ENCODE peak calls at places on chromosomes 2 and 18, in six cellular contexts. One of them, this sample, is unnamed.

GRCh38 chr2:207472343-207473202 is 57.2 kb upstream of the CREB1 start:
- DNase-seq in GM12878: no peak
- DNase-seq in WTC11: no peak
- DNase-seq in HepG2: no peak
- DNase-seq in HCT116: no peak
- DNase-seq in H1: no peak
- DNase-seq in this sample: no peak

GRCh38 chr2:155161314-155161713 is 462.8 kb downstream of the KCNJ3 start:
- DNase-seq in GM12878: no peak
- DNase-seq in WTC11: no peak
- DNase-seq in HepG2: no peak
- DNase-seq in HCT116: no peak
- DNase-seq in H1: no peak
- DNase-seq in this sample: no peak

GRCh38 chr2:137945229-137945628 is 19.0 kb upstream of the HNMT start:
- DNase-seq in GM12878: no peak
- DNase-seq in WTC11: no peak
- DNase-seq in HepG2: no peak
- DNase-seq in HCT116: no peak
- DNase-seq in H1: no peak
- DNase-seq in this sample: no peak

GRCh38 chr2:10559101-10559500 is 111.0 kb upstream of the ODC1 start:
- DNase-seq in GM12878: no peak
- DNase-seq in WTC11: no peak
- DNase-seq in HepG2: no peak
- DNase-seq in HCT116: no peak
- DNase-seq in H1: no peak
- DNase-seq in this sample: no peak

GRCh38 chr2:138356178-138356577 is 145.4 kb upstream of the SPOPL start:
- DNase-seq in GM12878: no peak
- DNase-seq in WTC11: no peak
- DNase-seq in HepG2: peak; percentile 70
- DNase-seq in HCT116: no peak
- DNase-seq in H1: no peak
- DNase-seq in this sample: no peak

GRCh38 chr18:39846277-39846676 is 2108.8 kb upstream of the PIK3C3 start:
- DNase-seq in GM12878: no peak
- DNase-seq in WTC11: no peak
- DNase-seq in HepG2: no peak
- DNase-seq in HCT116: no peak
- DNase-seq in H1: no peak
- DNase-seq in this sample: no peak

GRCh38 chr18:50944245-50944917 is 23.5 kb upstream of the ELAC1 start:
- DNase-seq in GM12878: no peak
- DNase-seq in WTC11: no peak
- DNase-seq in HepG2: no peak
- DNase-seq in HCT116: no peak
- DNase-seq in H1: no peak
- DNase-seq in this sample: no peak

GRCh38 chr2:20147351-20147750 is 77.6 kb downstream of the SDC1 start:
- DNase-seq in GM12878: no peak
- DNase-seq in WTC11: no peak
- DNase-seq in HepG2: no peak
- DNase-seq in HCT116: no peak
- DNase-seq in H1: no peak
- DNase-seq in this sample: no peak

GRCh38 chr2:200396726-200397348 is 90.3 kb downstream of the SPATS2L start:
- DNase-seq in GM12878: no peak
- DNase-seq in WTC11: no peak
- DNase-seq in HepG2: no peak
- DNase-seq in HCT116: no peak
- DNase-seq in H1: no peak
- DNase-seq in this sample: no peak

GRCh38 chr2:197311521-197312033 is 997 bp upstream of the ANKRD44 start:
- DNase-seq in GM12878: no peak
- DNase-seq in WTC11: no peak
- DNase-seq in HepG2: peak; percentile 15
- DNase-seq in HCT116: no peak
- DNase-seq in H1: no peak
- DNase-seq in this sample: no peak

GRCh38 chr2:12733846-12734245 is 17.1 kb downstream of the TRIB2 start:
- DNase-seq in GM12878: no peak
- DNase-seq in WTC11: no peak
- DNase-seq in HepG2: no peak
- DNase-seq in HCT116: no peak
- DNase-seq in H1: no peak
- DNase-seq in this sample: no peak

GRCh38 chr18:73923866-73924265 is 223.8 kb downstream of the FBXO15 start:
- DNase-seq in GM12878: no peak
- DNase-seq in WTC11: no peak
- DNase-seq in HepG2: no peak
- DNase-seq in HCT116: no peak
- DNase-seq in H1: no peak
- DNase-seq in this sample: no peak

GRCh38 chr2:136718273-136718672 is 47.1 kb upstream of the THSD7B start:
- DNase-seq in GM12878: no peak
- DNase-seq in WTC11: no peak
- DNase-seq in HepG2: no peak
- DNase-seq in HCT116: no peak
- DNase-seq in H1: no peak
- DNase-seq in this sample: no peak

GRCh38 chr18:57660961-57661360 is 39.3 kb upstream of the NARS1 start:
- DNase-seq in GM12878: no peak
- DNase-seq in WTC11: no peak
- DNase-seq in HepG2: no peak
- DNase-seq in HCT116: no peak
- DNase-seq in H1: no peak
- DNase-seq in this sample: peak; percentile 21

GRCh38 chr2:15788458-15789229 is 151.7 kb upstream of the MYCN start:
- DNase-seq in GM12878: no peak
- DNase-seq in WTC11: no peak
- DNase-seq in HepG2: no peak
- DNase-seq in HCT116: no peak
- DNase-seq in H1: no peak
- DNase-seq in this sample: no peak

GRCh38 chr18:40133253-40133652 is 1821.8 kb upstream of the PIK3C3 start:
- DNase-seq in GM12878: no peak
- DNase-seq in WTC11: no peak
- DNase-seq in HepG2: no peak
- DNase-seq in HCT116: no peak
- DNase-seq in H1: no peak
- DNase-seq in this sample: no peak

GRCh38 chr18:58768293-58768974 is 96.2 kb upstream of the ZNF532 start:
- DNase-seq in GM12878: no peak
- DNase-seq in WTC11: peak; percentile 90
- DNase-seq in HepG2: peak; percentile 35
- DNase-seq in HCT116: peak; percentile 23
- DNase-seq in H1: peak; percentile 47
- DNase-seq in this sample: peak; percentile 49

GRCh38 chr18:23380817-23381216 is 72.3 kb upstream of the RIOK3 start:
- DNase-seq in GM12878: no peak
- DNase-seq in WTC11: no peak
- DNase-seq in HepG2: no peak
- DNase-seq in HCT116: no peak
- DNase-seq in H1: no peak
- DNase-seq in this sample: peak; percentile 49

GRCh38 chr2:239594772-239595608 is 194.2 kb upstream of the HDAC4 start:
- DNase-seq in GM12878: no peak
- DNase-seq in WTC11: peak; percentile 3
- DNase-seq in HepG2: no peak
- DNase-seq in HCT116: no peak
- DNase-seq in H1: no peak
- DNase-seq in this sample: no peak

GRCh38 chr2:210399440-210400041 is 77.0 kb downstream of the LANCL1 start:
- DNase-seq in GM12878: no peak
- DNase-seq in WTC11: no peak
- DNase-seq in HepG2: peak; percentile 19
- DNase-seq in HCT116: peak; percentile 4
- DNase-seq in H1: no peak
- DNase-seq in this sample: no peak
- TF ChIP-seq ATF3 in GM12878: no peak
- TF ChIP-seq ATF3 in WTC11: no peak
- TF ChIP-seq ATF3 in HepG2: no peak
- TF ChIP-seq ATF3 in HCT116: no peak
- TF ChIP-seq ATF3 in H1: no peak
- TF ChIP-seq ATF3 in this sample: no peak

GRCh38 chr2:112690853-112691390 is 29.9 kb upstream of the NT5DC4 start:
- DNase-seq in GM12878: no peak
- DNase-seq in WTC11: peak; percentile 60
- DNase-seq in HepG2: peak; percentile 66
- DNase-seq in HCT116: peak; percentile 56
- DNase-seq in H1: peak; percentile 7
- DNase-seq in this sample: peak; percentile 77

GRCh38 chr2:112693596-112693995 is 27.2 kb upstream of the NT5DC4 start:
- DNase-seq in GM12878: no peak
- DNase-seq in WTC11: no peak
- DNase-seq in HepG2: no peak
- DNase-seq in HCT116: no peak
- DNase-seq in H1: no peak
- DNase-seq in this sample: no peak

GRCh38 chr2:112691761-112692370 is 29.0 kb upstream of the NT5DC4 start:
- DNase-seq in GM12878: no peak
- DNase-seq in WTC11: no peak
- DNase-seq in HepG2: no peak
- DNase-seq in HCT116: no peak
- DNase-seq in H1: no peak
- DNase-seq in this sample: no peak

GRCh38 chr2:112692914-112693313 is 27.9 kb upstream of the NT5DC4 start:
- DNase-seq in GM12878: no peak
- DNase-seq in WTC11: no peak
- DNase-seq in HepG2: no peak
- DNase-seq in HCT116: no peak
- DNase-seq in H1: no peak
- DNase-seq in this sample: no peak

GRCh38 chr2:112692496-112692911 is 28.3 kb upstream of the NT5DC4 start:
- DNase-seq in GM12878: peak; percentile 87
- DNase-seq in WTC11: no peak
- DNase-seq in HepG2: peak; percentile 96
- DNase-seq in HCT116: peak; percentile 85
- DNase-seq in H1: peak; percentile 13
- DNase-seq in this sample: peak; percentile 87
- TF ChIP-seq ATF3 in GM12878: no peak
- TF ChIP-seq ATF3 in WTC11: no peak
- TF ChIP-seq ATF3 in HepG2: peak; percentile 90
- TF ChIP-seq ATF3 in HCT116: no peak
- TF ChIP-seq ATF3 in H1: no peak
- TF ChIP-seq ATF3 in this sample: no peak

GRCh38 chr2:30239308-30240161 is 8.2 kb downstream of the LBH start:
- DNase-seq in GM12878: no peak
- DNase-seq in WTC11: peak; percentile 84
- DNase-seq in HepG2: peak; percentile 60
- DNase-seq in HCT116: peak; percentile 55
- DNase-seq in H1: no peak
- DNase-seq in this sample: peak; percentile 78
- TF ChIP-seq ATF3 in GM12878: no peak
- TF ChIP-seq ATF3 in WTC11: no peak
- TF ChIP-seq ATF3 in HepG2: no peak
- TF ChIP-seq ATF3 in HCT116: no peak
- TF ChIP-seq ATF3 in H1: no peak
- TF ChIP-seq ATF3 in this sample: no peak

GRCh38 chr2:226792155-226792871 is 7.3 kb downstream of the IRS1 start:
- DNase-seq in GM12878: no peak
- DNase-seq in WTC11: no peak
- DNase-seq in HepG2: no peak
- DNase-seq in HCT116: no peak
- DNase-seq in H1: no peak
- DNase-seq in this sample: no peak
- TF ChIP-seq ATF3 in GM12878: no peak
- TF ChIP-seq ATF3 in WTC11: no peak
- TF ChIP-seq ATF3 in HepG2: no peak
- TF ChIP-seq ATF3 in HCT116: no peak
- TF ChIP-seq ATF3 in H1: no peak
- TF ChIP-seq ATF3 in this sample: no peak

GRCh38 chr2:179478771-179479170 is 214.1 kb upstream of the SESTD1 start:
- DNase-seq in GM12878: no peak
- DNase-seq in WTC11: no peak
- DNase-seq in HepG2: no peak
- DNase-seq in HCT116: no peak
- DNase-seq in H1: no peak
- DNase-seq in this sample: no peak
- TF ChIP-seq ATF3 in GM12878: no peak
- TF ChIP-seq ATF3 in WTC11: no peak
- TF ChIP-seq ATF3 in HepG2: no peak
- TF ChIP-seq ATF3 in HCT116: no peak
- TF ChIP-seq ATF3 in H1: no peak
- TF ChIP-seq ATF3 in this sample: no peak

GRCh38 chr2:198314559-198315153 is 510.3 kb downstream of the PLCL1 start:
- DNase-seq in GM12878: peak; percentile 4
- DNase-seq in WTC11: no peak
- DNase-seq in HepG2: peak; percentile 39
- DNase-seq in HCT116: peak; percentile 54
- DNase-seq in H1: no peak
- DNase-seq in this sample: peak; percentile 38
- TF ChIP-seq ATF3 in GM12878: no peak
- TF ChIP-seq ATF3 in WTC11: no peak
- TF ChIP-seq ATF3 in HepG2: no peak
- TF ChIP-seq ATF3 in HCT116: no peak
- TF ChIP-seq ATF3 in H1: no peak
- TF ChIP-seq ATF3 in this sample: no peak

This sample was measured in K562.